ENCODE peak calls at places on chromosomes 5 and 9, in four cellular contexts. W is H1, H is K562, I is HepG2. C is an unnamed sample.

GRCh38 chr5:128574041-128574440 is 36.0 kb upstream of the FBN2 start:
- DNase-seq in W (no peak), I (no peak), H (no peak), C (no peak)

GRCh38 chr5:179142434-179143198 is 82.4 kb downstream of the ZNF354C start:
- DNase-seq in H (no peak), W (no peak), I (no peak), C (no peak)

GRCh38 chr5:54309751-54310432 is 481 bp downstream of the ARL15 start:
- DNase-seq in W (no peak), H (no peak), I (no peak), C (no peak)

GRCh38 chr9:8961186-8961666 is 1161.6 kb upstream of the DMAC1 start:
- DNase-seq in I (peak), W (no peak), H (no peak), C (no peak)

GRCh38 chr5:165805756-165806155 is 2300.3 kb downstream of the MAT2B start:
- DNase-seq in H (no peak), I (no peak), W (peak), C (no peak)

GRCh38 chr9:95336281-95336680 is 18.8 kb upstream of the FANCC start:
- DNase-seq in H (peak), W (no peak), I (peak), C (no peak)

GRCh38 chr5:42108468-42108867 is 183.4 kb downstream of the FBXO4 start:
- DNase-seq in W (no peak), I (peak), H (no peak), C (no peak)

GRCh38 chr5:1443145-1443543 is 2.1 kb downstream of the SLC6A3 start:
- DNase-seq in I (no peak), W (no peak), H (no peak), C (no peak)

GRCh38 chr5:72817076-72817476 is 615 bp downstream of the TNPO1 start:
- DNase-seq in W (no peak), I (peak), H (peak), C (no peak)

GRCh38 chr5:151568036-151568435 is 23.1 kb downstream of the FAT2 start:
- DNase-seq in I (no peak), H (no peak), W (no peak), C (no peak)

GRCh38 chr9:96203867-96204412 is 98.0 kb downstream of the HSD17B3 start:
- DNase-seq in H (no peak), I (no peak), W (no peak), C (no peak)

GRCh38 chr9:133738039-133738805 is at the start of gene SARDH:
- DNase-seq in H (peak), W (peak), I (peak), C (no peak)

GRCh38 chr9:78592866-78593265 is 295.9 kb downstream of the PSAT1 start:
- DNase-seq in I (no peak), W (no peak), H (no peak), C (no peak)

GRCh38 chr9:78598120-78598519 is 301.2 kb downstream of the PSAT1 start:
- DNase-seq in H (no peak), I (no peak), W (no peak), C (no peak)

GRCh38 chr9:78590068-78590467 is 293.1 kb downstream of the PSAT1 start:
- DNase-seq in H (no peak), I (no peak), W (no peak), C (no peak)

GRCh38 chr9:78599939-78600338 is 303.0 kb downstream of the PSAT1 start:
- DNase-seq in W (no peak), H (no peak), I (no peak), C (no peak)

GRCh38 chr9:78595200-78595945 is 298.4 kb downstream of the PSAT1 start:
- DNase-seq in I (no peak), W (no peak), H (no peak), C (no peak)
- TF ChIP-seq ATF3 in I (no peak), W (no peak), H (no peak), C (no peak)

GRCh38 chr5:111224561-111224989 is 391 bp downstream of the CAMK4 start:
- DNase-seq in H (no peak), W (no peak), I (no peak), C (no peak)

GRCh38 chr5:111226556-111226955 is 2.4 kb downstream of the CAMK4 start:
- DNase-seq in I (no peak), W (no peak), H (no peak), C (no peak)

GRCh38 chr5:111223086-111223789 is 946 bp upstream of the CAMK4 start:
- DNase-seq in H (no peak), I (no peak), W (no peak), C (no peak)

GRCh38 chr5:111225926-111226325 is 1.7 kb downstream of the CAMK4 start:
- DNase-seq in H (no peak), I (no peak), W (no peak), C (no peak)

GRCh38 chr5:111223790-111224560 is at the start of gene CAMK4:
- DNase-seq in I (peak), W (peak), H (peak), C (no peak)
- TF ChIP-seq CTCF in I (peak), W (peak), H (no peak), C (peak)

GRCh38 chr9:107213561-107214028 is 69.5 kb upstream of the RAD23B start:
- DNase-seq in H (no peak), I (peak), W (no peak), C (peak)
- TF ChIP-seq CBX5 in H (no peak), I (no peak), W (no peak), C (no peak)

DNA sequence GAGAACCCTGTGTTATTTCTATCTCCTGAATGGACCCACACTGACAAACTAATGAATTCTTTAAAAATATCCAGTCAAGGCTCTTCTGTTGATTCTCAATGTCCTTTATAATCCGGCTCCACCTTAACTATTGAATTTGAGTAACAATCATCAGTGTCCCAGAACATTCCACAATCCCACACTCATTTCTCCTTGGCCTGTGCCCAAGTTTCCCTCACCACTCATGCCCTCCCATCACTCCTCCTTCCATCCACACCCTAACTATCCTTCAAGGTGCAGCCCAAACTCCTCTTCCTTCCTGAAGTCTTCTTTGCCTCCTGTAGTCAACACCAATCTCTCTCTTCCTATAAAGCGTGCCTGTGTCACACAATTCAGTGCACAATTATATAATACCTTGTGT is 106.1 kb downstream of the NUDT12 start:
- DNase-seq in W (no peak), I (no peak), H (no peak), C (no peak)
- TF ChIP-seq ATF3 in W (no peak), I (no peak), H (no peak), C (no peak)

C was measured in GM12878.